ENCODE peak calls at places on chromosomes 3 and 15, in ten cellular contexts. One of them, this sample, is unnamed.
A peak's percentile ranks its signal among the peaks of the same experiment; 100 is the strongest.

GRCh38 chr3:59982510-59982909 is 932.7 kb upstream of the CFAP20DC start:
- DNase-seq in stimulated activated CD4-positive, alpha-beta T cell treated with anti-CD3 and anti-CD28 coated beads, Interleukin-1b, Interleukin-23, amount 100 ng/mL, for 24 hours: no peak
- DNase-seq in T-helper 2 cell: no peak
- DNase-seq in mesenteric fat pad: no peak
- DNase-seq in ecto neural progenitor cell: no peak
- DNase-seq in hippocampal formation: no peak
- DNase-seq in caudate nucleus: no peak
- DNase-seq in GM23248: no peak
- DNase-seq in HTR-8/SVneo: no peak
- DNase-seq in A549: no peak
- DNase-seq in this sample: no peak

GRCh38 chr15:65038838-65039237 is 6.3 kb upstream of the SLC51B start:
- DNase-seq in HTR-8/SVneo: no peak
- DNase-seq in T-helper 2 cell: no peak
- DNase-seq in stimulated activated CD4-positive, alpha-beta T cell treated with anti-CD3 and anti-CD28 coated beads, Interleukin-1b, Interleukin-23, amount 100 ng/mL, for 24 hours: no peak
- DNase-seq in mesenteric fat pad: no peak
- DNase-seq in GM23248: no peak
- DNase-seq in ecto neural progenitor cell: no peak
- DNase-seq in caudate nucleus: no peak
- DNase-seq in hippocampal formation: no peak
- DNase-seq in A549: no peak
- DNase-seq in this sample: no peak

GRCh38 chr3:14266361-14266760 is 87.7 kb downstream of the LSM3 start:
- DNase-seq in caudate nucleus: no peak
- DNase-seq in HTR-8/SVneo: no peak
- DNase-seq in mesenteric fat pad: no peak
- DNase-seq in A549: no peak
- DNase-seq in ecto neural progenitor cell: no peak
- DNase-seq in GM23248: peak; percentile 96
- DNase-seq in stimulated activated CD4-positive, alpha-beta T cell treated with anti-CD3 and anti-CD28 coated beads, Interleukin-1b, Interleukin-23, amount 100 ng/mL, for 24 hours: no peak
- DNase-seq in T-helper 2 cell: no peak
- DNase-seq in hippocampal formation: no peak
- DNase-seq in this sample: no peak

GRCh38 chr3:8964436-8965370 is 1.4 kb upstream of the RAD18 start:
- DNase-seq in T-helper 2 cell: no peak
- DNase-seq in HTR-8/SVneo: peak; percentile 81
- DNase-seq in GM23248: peak; percentile 84
- DNase-seq in caudate nucleus: no peak
- DNase-seq in mesenteric fat pad: no peak
- DNase-seq in A549: peak; percentile 75
- DNase-seq in ecto neural progenitor cell: no peak
- DNase-seq in stimulated activated CD4-positive, alpha-beta T cell treated with anti-CD3 and anti-CD28 coated beads, Interleukin-1b, Interleukin-23, amount 100 ng/mL, for 24 hours: no peak
- DNase-seq in hippocampal formation: no peak
- DNase-seq in this sample: no peak

GRCh38 chr3:124504332-124505059 is 225.8 kb upstream of the UMPS start:
- DNase-seq in A549: no peak
- DNase-seq in HTR-8/SVneo: no peak
- DNase-seq in T-helper 2 cell: no peak
- DNase-seq in GM23248: peak; percentile 84
- DNase-seq in caudate nucleus: no peak
- DNase-seq in hippocampal formation: no peak
- DNase-seq in stimulated activated CD4-positive, alpha-beta T cell treated with anti-CD3 and anti-CD28 coated beads, Interleukin-1b, Interleukin-23, amount 100 ng/mL, for 24 hours: no peak
- DNase-seq in ecto neural progenitor cell: no peak
- DNase-seq in mesenteric fat pad: no peak
- DNase-seq in this sample: no peak

GRCh38 chr15:75199347-75199976 is 2.2 kb upstream of the C15orf39 start:
- DNase-seq in hippocampal formation: no peak
- DNase-seq in T-helper 2 cell: peak; percentile 29
- DNase-seq in stimulated activated CD4-positive, alpha-beta T cell treated with anti-CD3 and anti-CD28 coated beads, Interleukin-1b, Interleukin-23, amount 100 ng/mL, for 24 hours: no peak
- DNase-seq in GM23248: no peak
- DNase-seq in A549: no peak
- DNase-seq in mesenteric fat pad: no peak
- DNase-seq in HTR-8/SVneo: no peak
- DNase-seq in ecto neural progenitor cell: no peak
- DNase-seq in caudate nucleus: no peak
- DNase-seq in this sample: no peak

GRCh38 chr3:13518516-13519351 is 30.2 kb upstream of the FBLN2 start:
- DNase-seq in caudate nucleus: peak; percentile 38
- DNase-seq in GM23248: no peak
- DNase-seq in HTR-8/SVneo: no peak
- DNase-seq in ecto neural progenitor cell: no peak
- DNase-seq in A549: no peak
- DNase-seq in stimulated activated CD4-positive, alpha-beta T cell treated with anti-CD3 and anti-CD28 coated beads, Interleukin-1b, Interleukin-23, amount 100 ng/mL, for 24 hours: no peak
- DNase-seq in hippocampal formation: peak; percentile 60
- DNase-seq in mesenteric fat pad: no peak
- DNase-seq in T-helper 2 cell: no peak
- DNase-seq in this sample: no peak

GRCh38 chr3:20054549-20054987 is 14.3 kb downstream of the KAT2B start:
- DNase-seq in hippocampal formation: no peak
- DNase-seq in A549: peak; percentile 94
- DNase-seq in stimulated activated CD4-positive, alpha-beta T cell treated with anti-CD3 and anti-CD28 coated beads, Interleukin-1b, Interleukin-23, amount 100 ng/mL, for 24 hours: no peak
- DNase-seq in mesenteric fat pad: no peak
- DNase-seq in caudate nucleus: no peak
- DNase-seq in HTR-8/SVneo: peak; percentile 70
- DNase-seq in GM23248: peak; percentile 86
- DNase-seq in ecto neural progenitor cell: no peak
- DNase-seq in T-helper 2 cell: peak; percentile 95
- DNase-seq in this sample: peak; percentile 72

GRCh38 chr15:70341566-70341965 is 243.8 kb upstream of the TLE3 start:
- DNase-seq in stimulated activated CD4-positive, alpha-beta T cell treated with anti-CD3 and anti-CD28 coated beads, Interleukin-1b, Interleukin-23, amount 100 ng/mL, for 24 hours: no peak
- DNase-seq in hippocampal formation: no peak
- DNase-seq in mesenteric fat pad: no peak
- DNase-seq in GM23248: no peak
- DNase-seq in A549: no peak
- DNase-seq in ecto neural progenitor cell: no peak
- DNase-seq in HTR-8/SVneo: no peak
- DNase-seq in caudate nucleus: no peak
- DNase-seq in T-helper 2 cell: no peak
- DNase-seq in this sample: peak; percentile 13

This sample was measured in ureter.